ENCODE peak calls at places on chromosomes 1 and 21, in six cellular contexts. U, S, F, P, C and T are unnamed samples.

GRCh38 chr1:150876111-150876434 is 326 bp downstream of the ARNT start:
- DNase-seq in U (peak; percentile 65), S (peak; percentile 61), F (no peak), P (peak; percentile 34), C (no peak), T (peak; percentile 67)

GRCh38 chr1:116502915-116503314 is 67.9 kb downstream of the CD58 start:
- DNase-seq in U (no peak), S (no peak), F (no peak), P (no peak), C (no peak), T (no peak)

GRCh38 chr1:55288245-55288644 is 73.1 kb upstream of the USP24 start:
- DNase-seq in U (no peak), S (no peak), F (no peak), P (no peak), C (no peak), T (no peak)

GRCh38 chr1:14486401-14487110 is 111.9 kb upstream of the KAZN start:
- DNase-seq in U (peak; percentile 77), S (no peak), F (no peak), P (no peak), C (no peak), T (peak; percentile 60)

GRCh38 chr1:53890522-53890941 is 935 bp upstream of the YIPF1 start:
- DNase-seq in U (no peak), S (no peak), F (peak; percentile 9), P (no peak), C (no peak), T (no peak)

GRCh38 chr21:46425061-46425460 is 33.6 kb upstream of the DIP2A start:
- DNase-seq in U (no peak), S (no peak), F (no peak), P (no peak), C (no peak), T (no peak)

GRCh38 chr1:44281987-44282703 is 68.9 kb downstream of the DMAP1 start:
- DNase-seq in U (no peak), S (no peak), F (no peak), P (no peak), C (no peak), T (no peak)

GRCh38 chr21:45306832-45307571 is 19.3 kb upstream of the POFUT2 start:
- DNase-seq in U (peak; percentile 89), S (peak; percentile 51), F (no peak), P (no peak), C (peak; percentile 95), T (peak; percentile 78)

GRCh38 chr1:78840447-78841251 is 165.9 kb downstream of the ADGRL4 start:
- DNase-seq in U (peak; percentile 85), S (no peak), F (no peak), P (peak; percentile 72), C (peak; percentile 11), T (peak; percentile 90)

GRCh38 chr1:21099034-21099868 is 77.4 kb downstream of the EIF4G3 start:
- DNase-seq in U (peak; percentile 57), S (no peak), F (no peak), P (no peak), C (no peak), T (peak; percentile 69)

GRCh38 chr1:205588691-205589445 is 42.9 kb downstream of the ELK4 start:
- DNase-seq in U (peak; percentile 62), S (no peak), F (peak; percentile 59), P (no peak), C (peak; percentile 23), T (peak; percentile 70)

GRCh38 chr21:21268061-21268471 is 269.9 kb downstream of the NCAM2 start:
- DNase-seq in U (no peak), S (no peak), F (no peak), P (no peak), C (no peak), T (peak; percentile 10)

GRCh38 chr21:26732442-26733221 is 112.6 kb downstream of the ADAMTS1 start:
- DNase-seq in U (peak; percentile 74), S (peak; percentile 44), F (peak; percentile 12), P (no peak), C (peak; percentile 76), T (peak; percentile 57)

GRCh38 chr1:192610114-192610958 is 25.6 kb upstream of the RGS13 start:
- DNase-seq in U (peak; percentile 46), S (no peak), F (no peak), P (peak; percentile 27), C (no peak), T (peak; percentile 41)

GRCh38 chr1:109277434-109278204 is 5.3 kb downstream of the PSRC1 start:
- DNase-seq in U (peak; percentile 71), S (peak; percentile 84), F (peak; percentile 80), P (peak; percentile 52), C (peak; percentile 86), T (peak; percentile 63)

GRCh38 chr1:150548632-150549495 is at the start of gene ADAMTSL4:
- DNase-seq in U (peak; percentile 82), S (peak; percentile 72), F (peak; percentile 56), P (peak; percentile 13), C (peak; percentile 36), T (peak; percentile 83)

GRCh38 chr1:231039161-231040018 is 664 bp downstream of the FAM89A start:
- DNase-seq in U (peak; percentile 51), S (no peak), F (peak; percentile 56), P (no peak), C (peak; percentile 19), T (peak; percentile 68)

GRCh38 chr1:233885196-233886028 is 19.1 kb upstream of the SLC35F3 start:
- DNase-seq in U (peak; percentile 24), S (no peak), F (no peak), P (no peak), C (no peak), T (peak; percentile 20)

GRCh38 chr1:229130028-229130668 is 140.8 kb upstream of the RAB4A start:
- DNase-seq in U (no peak), S (peak; percentile 48), F (no peak), P (no peak), C (no peak), T (no peak)

GRCh38 chr1:7403265-7404045 is 367.6 kb upstream of the VAMP3 start:
- DNase-seq in U (no peak), S (peak; percentile 19), F (no peak), P (no peak), C (no peak), T (peak; percentile 25)

GRCh38 chr21:35984654-35985366 is 75.5 kb downstream of the SETD4 start:
- DNase-seq in U (no peak), S (no peak), F (no peak), P (no peak), C (no peak), T (no peak)

GRCh38 chr21:34965200-34966174 is 83.6 kb downstream of the RUNX1 start:
- DNase-seq in U (peak; percentile 90), S (no peak), F (no peak), P (no peak), C (no peak), T (peak; percentile 71)

GRCh38 chr1:100643430-100644196 is 75.9 kb upstream of the VCAM1 start:
- DNase-seq in U (peak; percentile 39), S (no peak), F (no peak), P (no peak), C (no peak), T (no peak)